ENCODE peak calls at places on chromosomes 4 and X, in nine cellular contexts. H is keratinocyte; D is tibial artery; T is effector memory CD4-positive, alpha-beta T cell; G is testis; Y is upper lobe of left lung; J is GM23248; W is fibroblast of lung; U is substantia nigra. C is an unnamed sample.

GRCh38 chr4:140048419-140049022 is 105.5 kb downstream of the MAML3 start:
- DNase-seq in H (no peak), D (no peak), T (no peak), G (no peak), Y (no peak), J (no peak), W (no peak), U (no peak), C (no peak)

GRCh38 chrX:19121898-19122640 is at the start of gene ADGRG2:
- DNase-seq in H (no peak), D (peak; percentile 66), T (no peak), G (peak; percentile 13), Y (peak; percentile 24), J (peak; percentile 42), W (peak; percentile 21), U (no peak), C (peak; percentile 40)

GRCh38 chr4:90142091-90142490 is 14.9 kb downstream of the CCSER1 start:
- DNase-seq in H (no peak), D (no peak), T (no peak), G (no peak), Y (no peak), J (no peak), W (no peak), U (no peak), C (no peak)

GRCh38 chrX:71919436-71919835 is 8.8 kb downstream of the NHSL2 start:
- DNase-seq in H (no peak), D (no peak), T (no peak), G (no peak), Y (no peak), J (peak; percentile 47), W (peak; percentile 62), U (no peak), C (no peak)

GRCh38 chr4:152309418-152309817 is 226.5 kb downstream of the FBXW7 start:
- DNase-seq in H (no peak), D (no peak), T (no peak), G (no peak), Y (no peak), J (no peak), W (no peak), U (no peak), C (no peak)

GRCh38 chr4:186472948-186473347 is 82.4 kb downstream of the MTNR1A start:
- DNase-seq in H (no peak), D (no peak), T (no peak), G (no peak), Y (no peak), J (peak; percentile 47), W (peak; percentile 39), U (no peak), C (no peak)

GRCh38 chr4:108709234-108709633 is 53.6 kb downstream of the ETNPPL start:
- DNase-seq in H (no peak), D (no peak), T (no peak), G (no peak), Y (no peak), J (no peak), W (no peak), U (no peak), C (no peak)

GRCh38 chr4:112526061-112526460 is 10.1 kb upstream of the NEUROG2 start:
- DNase-seq in H (no peak), D (no peak), T (no peak), G (no peak), Y (no peak), J (peak; percentile 70), W (peak; percentile 47), U (no peak), C (no peak)

GRCh38 chrX:7088968-7089615 is 58.4 kb upstream of the STS start:
- DNase-seq in H (no peak), D (no peak), T (no peak), G (no peak), Y (no peak), J (no peak), W (no peak), U (no peak), C (no peak)

GRCh38 chr4:13700196-13701140 is 72.9 kb upstream of the BOD1L1 start:
- DNase-seq in H (no peak), D (no peak), T (no peak), G (no peak), Y (no peak), J (peak; percentile 80), W (peak; percentile 90), U (no peak), C (no peak)

GRCh38 chr4:13703096-13703495 is 75.6 kb upstream of the BOD1L1 start:
- DNase-seq in H (no peak), D (no peak), T (no peak), G (no peak), Y (no peak), J (no peak), W (no peak), U (no peak), C (no peak)

GRCh38 chr4:13704761-13705160 is 77.2 kb upstream of the BOD1L1 start:
- DNase-seq in H (no peak), D (no peak), T (no peak), G (no peak), Y (no peak), J (no peak), W (no peak), U (no peak), C (no peak)

GRCh38 chr4:13704020-13704419 is 76.5 kb upstream of the BOD1L1 start:
- DNase-seq in H (no peak), D (no peak), T (no peak), G (no peak), Y (no peak), J (no peak), W (no peak), U (no peak), C (no peak)

DNA sequence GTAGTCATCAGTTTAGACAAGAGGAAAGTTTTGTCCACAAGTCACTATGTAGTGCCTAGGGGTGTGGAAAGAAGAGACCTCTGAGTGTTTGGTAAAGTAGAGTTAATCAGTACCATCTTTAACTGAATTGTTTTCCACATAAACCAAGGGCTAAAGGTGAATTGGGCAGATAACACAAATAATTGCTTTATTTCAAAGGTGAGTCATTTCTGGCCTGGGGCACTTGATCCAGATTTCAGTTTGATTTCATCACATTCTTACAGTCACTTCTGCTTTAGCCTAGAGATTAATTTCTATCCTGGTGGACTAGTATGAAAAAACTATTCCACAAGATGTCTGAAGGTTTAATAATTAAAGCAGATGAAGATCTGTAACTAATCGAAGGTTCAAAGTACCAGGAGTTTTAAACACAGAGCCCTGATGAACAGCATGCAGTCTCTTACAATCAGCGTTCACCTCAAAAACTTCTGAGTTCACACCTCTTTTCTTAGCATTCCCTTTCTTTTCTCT is 74.5 kb upstream of the BOD1L1 start:
- DNase-seq in H (no peak), D (no peak), T (no peak), G (no peak), Y (no peak), J (peak; percentile 79), W (peak; percentile 59), U (no peak), C (no peak)
- H3K27ac ChIP-seq in H (peak overlapping the region; percentile 84), D (no peak overlapping the region), T (no peak overlapping the region), G (no peak overlapping the region), Y (no peak overlapping the region), J (peak overlapping the region; percentile 67), W (peak overlapping the region; percentile 1), U (no peak overlapping the region), C (no peak overlapping the region)

GRCh38 chr4:71065991-71066390 is 72.5 kb downstream of the DCK start:
- DNase-seq in H (no peak), D (no peak), T (no peak), G (no peak), Y (no peak), J (no peak), W (no peak), U (no peak), C (no peak)

GRCh38 chr4:71062436-71062835 is 69.0 kb downstream of the DCK start:
- DNase-seq in H (no peak), D (no peak), T (no peak), G (no peak), Y (no peak), J (no peak), W (no peak), U (no peak), C (no peak)

GRCh38 chr4:71066737-71067716 is 73.6 kb downstream of the DCK start:
- DNase-seq in H (no peak), D (no peak), T (no peak), G (no peak), Y (no peak), J (no peak), W (no peak), U (no peak), C (no peak)

GRCh38 chr4:71063711-71064110 is 70.3 kb downstream of the DCK start:
- DNase-seq in H (no peak), D (no peak), T (no peak), G (no peak), Y (no peak), J (no peak), W (no peak), U (no peak), C (no peak)

DNA sequence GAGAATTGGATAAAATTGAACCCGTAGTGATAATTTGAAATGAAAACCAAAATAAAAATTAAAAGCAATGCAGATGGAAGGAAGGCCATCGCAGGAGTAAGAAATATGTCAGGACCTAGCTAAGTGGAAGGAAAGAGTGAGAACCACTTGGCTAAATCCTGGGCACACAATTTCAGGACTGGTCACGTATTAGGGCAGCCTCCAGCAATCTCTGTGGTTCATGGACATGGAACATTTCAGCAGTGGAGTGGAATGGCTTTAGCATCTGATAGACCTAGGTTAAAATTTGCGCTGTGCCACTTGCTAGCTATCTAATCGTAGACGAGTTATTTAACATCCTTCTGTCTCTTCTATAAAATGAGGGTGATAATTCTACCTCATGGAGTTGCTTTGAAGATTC is 71.1 kb downstream of the DCK start:
- DNase-seq in H (no peak), D (no peak), T (no peak), G (no peak), Y (no peak), J (no peak), W (no peak), U (no peak), C (no peak)
- H3K27ac ChIP-seq in H (no peak overlapping the region), D (no peak overlapping the region), T (no peak overlapping the region), G (no peak overlapping the region), Y (no peak overlapping the region), J (no peak overlapping the region), W (no peak overlapping the region), U (no peak overlapping the region), C (no peak overlapping the region)

DNA sequence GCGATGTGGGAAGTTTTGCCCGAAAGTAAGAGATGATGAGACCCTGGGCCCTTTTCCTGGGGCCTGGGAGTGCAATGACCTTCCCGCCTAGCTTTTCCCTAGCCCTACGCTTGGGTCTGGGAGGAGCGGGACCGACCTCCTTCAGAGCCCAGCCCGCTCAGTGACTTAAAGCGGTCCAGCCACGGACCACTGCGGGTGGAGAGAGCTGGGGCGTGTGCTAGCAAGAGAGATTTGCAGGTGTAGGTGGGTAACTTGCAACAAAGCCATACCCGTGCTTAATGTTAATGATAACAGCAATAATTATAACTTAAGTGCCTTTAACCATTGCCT is 503 bp upstream of the PDE5A start:
- DNase-seq in H (no peak), D (no peak), T (no peak), G (no peak), Y (no peak), J (no peak), W (no peak), U (no peak), C (no peak)
- H3K27ac ChIP-seq in H (no peak overlapping the region), D (peak overlapping the region; percentile 98), T (no peak overlapping the region), G (peak overlapping the region; percentile 94), Y (peak overlapping the region; percentile 83), J (no peak overlapping the region), W (peak overlapping the region; percentile 54), U (no peak overlapping the region), C (peak overlapping the region; percentile 88)

DNA sequence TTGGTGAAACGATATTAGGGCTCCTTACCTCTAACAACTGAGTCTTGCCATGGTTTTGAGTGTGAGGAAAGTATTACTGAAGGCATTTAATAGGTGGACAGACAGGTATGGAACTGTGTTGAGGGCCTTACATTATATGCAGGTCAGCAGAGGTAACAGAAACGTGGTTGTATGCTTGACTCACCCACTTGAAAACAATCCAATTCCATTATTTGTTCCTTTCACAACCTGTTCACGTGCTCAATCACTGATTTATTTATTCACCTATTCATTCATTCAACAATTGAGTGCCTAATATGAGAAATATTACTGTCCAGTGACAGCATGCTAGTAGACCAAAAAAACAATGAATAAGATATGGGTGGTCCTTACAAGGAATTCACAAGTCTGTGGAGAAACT is 33.3 kb upstream of the PPARGC1A start:
- DNase-seq in H (no peak), D (no peak), T (no peak), G (no peak), Y (no peak), J (no peak), W (no peak), U (no peak), C (no peak)
- H3K27ac ChIP-seq in H (no peak overlapping the region), D (no peak overlapping the region), T (no peak overlapping the region), G (no peak overlapping the region), Y (no peak overlapping the region), J (no peak overlapping the region), W (no peak overlapping the region), U (no peak overlapping the region), C (no peak overlapping the region)